ENCODE peak calls at places on chromosomes 4 and X, in four cellular contexts. D, H, B and C are unnamed samples.
A peak's percentile ranks its signal among the peaks of the same experiment; 100 is the strongest.

GRCh38 chr4:176587920-176588319 is 204.8 kb downstream of the VEGFC start:
- DNase-seq in D (no peak), H (no peak), B (peak; percentile 56), C (no peak)

GRCh38 chr4:28073860-28074555 is 1213.4 kb downstream of the STIM2 start:
- DNase-seq in D (no peak), H (no peak), B (no peak), C (no peak)

GRCh38 chr4:33255094-33255493 is 2534.9 kb downstream of the PCDH7 start:
- DNase-seq in D (no peak), H (no peak), B (no peak), C (no peak)

GRCh38 chr4:11589676-11590075 is 161.0 kb upstream of the HS3ST1 start:
- DNase-seq in D (no peak), H (no peak), B (peak; percentile 7), C (no peak)

GRCh38 chr4:90994883-90995484 is 867.8 kb downstream of the CCSER1 start:
- DNase-seq in D (no peak), H (no peak), B (no peak), C (no peak)

GRCh38 chr4:175238827-175239517 is 320.8 kb downstream of the ADAM29 start:
- DNase-seq in D (no peak), H (no peak), B (no peak), C (no peak)

GRCh38 chrX:22073928-22074327 is 41.8 kb downstream of the PHEX start:
- DNase-seq in D (no peak), H (no peak), B (no peak), C (no peak)

GRCh38 chr4:33551244-33551643 is 2693.1 kb downstream of the ARAP2 start:
- DNase-seq in D (no peak), H (no peak), B (no peak), C (no peak)

GRCh38 chr4:66929748-66930147 is 615.6 kb downstream of the CENPC start:
- DNase-seq in D (no peak), H (no peak), B (no peak), C (no peak)

GRCh38 chrX:23857409-23857808 is 50.3 kb downstream of the APOO start:
- DNase-seq in D (no peak), H (no peak), B (no peak), C (no peak)

DNA sequence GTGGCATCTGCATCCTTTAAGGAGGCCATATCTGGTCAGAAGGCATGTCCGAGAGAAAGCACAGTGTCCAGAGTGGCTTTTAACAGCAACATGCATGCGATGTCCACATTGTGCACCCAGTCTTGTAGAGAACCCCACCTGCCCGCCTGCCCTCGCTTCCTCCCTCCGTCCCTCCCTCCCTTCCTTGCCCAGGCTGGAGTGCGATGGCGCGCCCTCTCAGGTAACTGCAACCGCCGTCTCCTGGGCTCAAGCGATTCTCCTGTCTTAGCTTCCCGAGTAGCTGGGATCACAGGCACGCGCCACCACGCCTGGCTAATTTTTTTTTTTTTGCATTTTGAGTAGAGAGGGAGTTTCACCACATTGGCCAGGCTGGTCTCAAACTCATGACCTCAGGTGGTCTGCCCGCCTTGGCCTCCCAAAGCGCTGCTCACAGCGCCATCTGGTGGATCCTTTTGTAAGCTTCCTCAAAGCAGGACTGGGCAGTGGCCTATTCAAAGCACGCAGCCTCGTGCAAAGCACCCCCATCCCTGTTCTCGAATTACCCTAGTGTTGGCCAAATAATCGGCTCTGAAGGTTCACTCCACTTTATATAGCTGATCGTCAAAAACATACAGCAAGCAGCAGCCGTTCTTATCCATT is 15.0 kb downstream of the BRCC3 start:
- DNase-seq in D (peak; percentile 71), H (peak; percentile 30), B (no peak), C (no peak)
- TF ChIP-seq CTCF in D (peak; percentile 51), H (no peak), B (peak; percentile 69), C (peak; percentile 30)

GRCh38 chr4:55249476-55249875 is 96.6 kb upstream of the SRD5A3 start:
- DNase-seq in D (no peak), H (no peak), B (no peak), C (no peak)

GRCh38 chr4:55251896-55252295 is 94.1 kb upstream of the SRD5A3 start:
- DNase-seq in D (no peak), H (no peak), B (no peak), C (no peak)

GRCh38 chr4:55247521-55247920 is 98.5 kb upstream of the SRD5A3 start:
- DNase-seq in D (no peak), H (no peak), B (no peak), C (no peak)

GRCh38 chr4:55251352-55251751 is 94.7 kb upstream of the SRD5A3 start:
- DNase-seq in D (no peak), H (no peak), B (no peak), C (no peak)

GRCh38 chr4:55248756-55249155 is 97.3 kb upstream of the SRD5A3 start:
- DNase-seq in D (no peak), H (no peak), B (no peak), C (no peak)
- TF ChIP-seq CTCF in D (no peak), H (no peak), B (no peak), C (no peak)

GRCh38 chr4:20317424-20317985 is 65.8 kb downstream of the SLIT2 start:
- DNase-seq in D (no peak), H (no peak), B (no peak), C (no peak)

GRCh38 chr4:20311863-20312262 is 60.2 kb downstream of the SLIT2 start:
- DNase-seq in D (no peak), H (no peak), B (no peak), C (no peak)

GRCh38 chr4:20318899-20319291 is 67.2 kb downstream of the SLIT2 start:
- DNase-seq in D (no peak), H (no peak), B (no peak), C (no peak)

GRCh38 chr4:20318011-20318898 is 66.5 kb downstream of the SLIT2 start:
- DNase-seq in D (no peak), H (no peak), B (no peak), C (no peak)

GRCh38 chr4:20313237-20314030 is 61.7 kb downstream of the SLIT2 start:
- DNase-seq in D (no peak), H (peak; percentile 34), B (no peak), C (no peak)
- TF ChIP-seq CTCF in D (no peak), H (no peak), B (peak; percentile 36), C (no peak)

GRCh38 chr4:140150636-140150885 is 3.4 kb downstream of the MAML3 start:
- DNase-seq in D (no peak), H (no peak), B (peak; percentile 94), C (no peak)

GRCh38 chr4:140151700-140152014 is 2.3 kb downstream of the MAML3 start:
- DNase-seq in D (no peak), H (no peak), B (peak; percentile 87), C (peak; percentile 84)

GRCh38 chr4:140152015-140152703 is 1.8 kb downstream of the MAML3 start:
- DNase-seq in D (peak; percentile 93), H (peak; percentile 89), B (no peak), C (peak; percentile 54)

GRCh38 chr4:140150886-140151699 is 2.9 kb downstream of the MAML3 start:
- DNase-seq in D (peak; percentile 95), H (peak; percentile 89), B (peak; percentile 84), C (peak; percentile 87)

DNA sequence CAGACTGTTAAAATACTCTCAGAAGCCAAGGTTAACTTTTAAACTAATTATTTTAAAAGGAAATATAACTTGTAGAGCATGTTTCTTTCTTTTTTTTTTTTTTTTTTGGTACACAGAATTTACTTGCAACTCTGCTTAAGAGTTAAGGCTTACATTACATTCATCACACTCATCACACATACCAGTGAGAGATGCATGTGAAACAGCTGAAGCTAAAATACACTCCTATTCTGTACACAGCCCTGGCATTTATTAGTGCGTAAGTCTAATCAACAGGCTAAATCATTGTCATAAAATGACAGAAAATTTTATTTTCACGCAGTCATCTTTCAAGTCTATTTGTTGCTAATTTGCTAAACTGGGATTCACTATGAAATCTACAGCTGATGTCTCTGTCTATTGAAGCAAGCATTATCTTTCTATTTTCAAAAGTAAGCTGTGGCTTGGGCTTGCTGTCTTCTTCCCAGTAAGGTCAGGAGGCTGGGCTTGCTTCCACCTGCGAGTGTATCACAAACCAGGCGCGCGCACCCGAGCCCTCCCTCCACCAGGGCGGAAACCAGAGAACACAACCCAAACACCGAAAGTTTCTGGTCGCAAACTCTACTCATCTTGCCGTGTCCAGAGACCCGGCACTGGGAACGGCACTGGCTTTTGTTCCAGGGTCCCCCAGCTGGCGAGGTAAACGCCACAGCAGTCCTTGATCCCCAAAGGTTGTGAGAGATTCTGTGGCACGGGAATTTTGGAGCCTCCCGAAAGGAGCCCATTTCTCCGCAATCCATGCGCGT is 3.9 kb downstream of the MAML3 start:
- DNase-seq in D (peak; percentile 92), H (peak; percentile 85), B (peak; percentile 57), C (peak; percentile 75)
- TF ChIP-seq CTCF in D (peak; percentile 8), H (no peak), B (peak; percentile 26), C (no peak)

DNA sequence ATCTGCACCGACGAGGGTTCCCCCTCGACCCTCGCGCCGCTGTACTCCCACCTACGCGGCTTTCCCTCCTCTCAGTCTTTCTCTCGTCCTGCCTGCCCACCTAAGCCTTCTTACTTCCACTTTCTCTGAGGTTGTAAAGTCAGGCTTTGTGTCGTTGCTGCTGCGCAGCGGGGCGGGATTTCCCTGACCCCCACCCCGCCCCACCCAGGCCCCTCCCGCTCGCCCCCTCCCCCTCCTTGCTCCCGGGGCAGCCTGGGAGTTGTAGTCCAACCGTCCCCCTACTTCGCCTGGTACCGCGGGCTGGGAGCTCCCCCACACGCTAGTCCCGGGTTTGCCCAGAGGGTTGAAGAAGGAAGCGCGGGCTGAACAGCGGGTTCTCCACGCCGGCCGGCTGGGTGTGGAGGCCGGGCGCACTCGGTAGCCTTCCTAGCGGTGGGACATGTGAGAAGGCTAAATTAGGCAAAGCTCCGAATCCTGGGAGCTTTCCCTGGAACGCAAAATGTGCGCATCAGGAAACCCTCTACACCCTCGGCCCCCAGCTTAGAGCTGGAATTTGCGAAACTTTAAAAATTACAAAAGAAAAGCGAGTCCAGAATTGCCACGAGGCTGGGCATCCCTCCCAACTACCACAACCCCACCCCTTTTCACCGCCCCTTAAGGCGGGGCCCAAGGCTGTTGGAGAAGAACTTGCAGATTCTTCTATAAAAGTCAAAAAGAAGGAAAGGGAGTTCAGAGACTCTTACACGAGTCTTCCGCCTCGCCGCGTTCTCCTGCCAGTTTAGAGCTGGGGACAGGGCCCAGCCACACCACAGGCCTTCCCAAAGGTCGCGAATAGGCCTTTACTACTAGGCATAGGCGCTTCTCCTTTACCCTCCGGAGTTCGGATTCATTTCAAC is at the start of gene ATP11C:
- DNase-seq in D (peak; percentile 94), H (peak; percentile 89), B (peak; percentile 69), C (peak; percentile 71)
- TF ChIP-seq CTCF in D (no peak), H (no peak), B (no peak), C (no peak)